ENCODE peak calls at places on chromosomes 12 and 14, in six cellular contexts. L, V, N, O, F and G are unnamed samples.

GRCh38 chr14:54893151-54893760 is 9.4 kb downstream of the GCH1 start:
- DNase-seq in V (no peak), N (peak; percentile 54), L (no peak), F (peak; percentile 60), O (no peak), G (peak; percentile 27)

GRCh38 chr14:86646688-86647687 is 1117.0 kb downstream of the FLRT2 start:
- DNase-seq in V (no peak), O (no peak), F (peak; percentile 9), N (peak; percentile 5), L (peak; percentile 36), G (no peak)

GRCh38 chr12:2892246-2892645 is 1.6 kb downstream of the TULP3 start:
- DNase-seq in N (peak; percentile 71), F (no peak), V (no peak), O (no peak), L (no peak), G (no peak)

GRCh38 chr12:122988612-122989442 is 8.3 kb downstream of the ARL6IP4 start:
- DNase-seq in O (no peak), F (no peak), N (no peak), V (no peak), L (no peak), G (peak; percentile 30)

GRCh38 chr12:64311877-64312276 is 78.7 kb downstream of the C12orf56 start:
- DNase-seq in N (no peak), L (no peak), F (no peak), O (no peak), V (no peak), G (no peak)

GRCh38 chr12:102675672-102676071 is 195.3 kb upstream of the IGF1 start:
- DNase-seq in L (no peak), N (peak; percentile 59), V (no peak), O (no peak), F (no peak), G (no peak)

GRCh38 chr14:90523544-90523943 is 126.7 kb downstream of the CALM1 start:
- DNase-seq in V (no peak), N (peak; percentile 54), F (no peak), O (no peak), L (no peak), G (no peak)

GRCh38 chr12:57135487-57135886 is 7.2 kb downstream of the LRP1 start:
- DNase-seq in V (no peak), O (no peak), F (no peak), N (peak; percentile 92), L (no peak), G (no peak)

GRCh38 chr14:77039285-77040058 is 11.0 kb upstream of the IRF2BPL start:
- DNase-seq in F (no peak), N (peak; percentile 69), V (no peak), L (no peak), O (no peak), G (no peak)

GRCh38 chr14:54000341-54000811 is 43.8 kb upstream of the BMP4 start:
- DNase-seq in N (no peak), O (no peak), V (no peak), L (no peak), F (no peak), G (no peak)

GRCh38 chr12:79644274-79645234 is 46.2 kb downstream of the PAWR start:
- DNase-seq in V (no peak), O (no peak), N (no peak), F (no peak), L (no peak), G (no peak)

GRCh38 chr12:79055926-79056674 is 191.5 kb downstream of the SYT1 start:
- DNase-seq in O (no peak), L (no peak), V (no peak), N (no peak), F (peak; percentile 56), G (no peak)

GRCh38 chr12:104177663-104178501 is 37.7 kb upstream of the TXNRD1 start:
- DNase-seq in V (no peak), N (peak; percentile 99), L (no peak), F (peak; percentile 52), O (peak; percentile 91), G (no peak)

GRCh38 chr14:81464253-81465001 is 64.3 kb upstream of the STON2 start:
- DNase-seq in F (no peak), N (peak; percentile 45), L (peak; percentile 74), O (no peak), V (peak; percentile 66), G (peak; percentile 75)

GRCh38 chr12:15164997-15165659 is 56.1 kb downstream of the RERG start:
- DNase-seq in V (no peak), N (no peak), F (no peak), L (no peak), O (no peak), G (no peak)

GRCh38 chr12:15116073-15116472 is 105.1 kb downstream of the RERG start:
- DNase-seq in V (no peak), L (no peak), N (no peak), O (no peak), F (no peak), G (no peak)

GRCh38 chr12:57762463-57762862 is 4.4 kb downstream of the CYP27B1 start:
- DNase-seq in N (no peak), L (no peak), F (no peak), V (no peak), O (no peak), G (no peak)

GRCh38 chr12:48862691-48863090 is 3.0 kb downstream of the RND1 start:
- DNase-seq in O (no peak), V (no peak), F (no peak), N (no peak), L (no peak), G (no peak)

GRCh38 chr12:48865141-48865440 is 579 bp downstream of the RND1 start:
- DNase-seq in V (no peak), F (no peak), N (no peak), O (no peak), L (peak; percentile 14), G (no peak)

GRCh38 chr12:48868446-48868845 is 2.8 kb upstream of the RND1 start:
- DNase-seq in O (no peak), L (no peak), N (no peak), F (no peak), V (no peak), G (no peak)

GRCh38 chr12:48863296-48863695 is 2.4 kb downstream of the RND1 start:
- DNase-seq in N (no peak), L (no peak), O (no peak), V (no peak), F (no peak), G (no peak)

GRCh38 chr12:48865441-48866290 is at the start of gene RND1:
- DNase-seq in N (peak; percentile 85), L (peak; percentile 97), V (peak; percentile 93), F (peak; percentile 75), O (peak; percentile 91), G (peak; percentile 88)
- TF ChIP-seq CTCF in N (peak; percentile 29), L (no peak), V (no peak), F (no peak), O (no peak), G (no peak)

GRCh38 chr12:41661141-41661540 is 473.0 kb downstream of the PDZRN4 start:
- DNase-seq in L (no peak), O (no peak), N (no peak), V (no peak), F (peak; percentile 39), G (no peak)

DNA sequence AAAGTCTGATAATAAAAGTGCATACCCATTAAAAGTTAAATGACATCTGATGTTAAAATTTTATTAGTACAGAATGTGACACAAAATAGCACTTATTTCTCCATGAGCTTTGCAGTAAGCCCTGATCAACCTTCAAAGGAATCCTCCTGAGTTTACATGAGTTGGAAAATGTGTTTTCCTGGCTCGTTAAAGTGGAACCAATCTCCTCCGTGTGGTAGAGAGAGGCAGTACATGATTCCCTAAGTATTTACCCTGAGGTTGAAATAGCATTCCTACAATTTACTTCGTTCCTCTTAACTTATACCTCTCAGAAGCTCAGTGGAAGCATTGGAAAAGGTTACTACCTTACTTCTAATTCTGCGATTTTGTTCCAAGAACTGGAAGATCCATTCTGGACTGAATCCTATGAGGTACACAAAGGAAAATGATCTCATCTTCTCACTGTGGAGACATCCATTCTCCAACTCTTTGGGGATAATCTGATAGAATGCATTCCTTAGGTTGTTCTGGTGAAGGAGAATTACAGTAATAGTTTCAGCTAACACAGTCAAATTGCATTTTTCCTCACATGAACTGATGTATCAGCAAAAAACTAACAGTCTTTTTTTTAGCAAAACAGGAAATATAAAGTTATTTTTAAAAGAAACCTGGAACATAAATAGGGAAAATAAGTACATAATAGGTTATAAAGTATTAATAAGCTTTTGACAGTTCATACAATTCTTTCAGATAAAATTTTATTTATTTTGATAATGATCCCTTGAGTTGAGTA is 475.6 kb downstream of the PDZRN4 start:
- DNase-seq in F (no peak), O (no peak), N (peak; percentile 17), L (peak; percentile 22), V (no peak), G (no peak)
- TF ChIP-seq CTCF in F (peak; percentile 63), O (no peak), N (peak; percentile 55), L (peak; percentile 44), V (no peak), G (no peak)

GRCh38 chr12:66156654-66157053 is 13.1 kb downstream of the TMBIM4 start:
- DNase-seq in L (no peak), F (no peak), V (no peak), N (no peak), O (no peak), G (no peak)

GRCh38 chr12:66152732-66153131 is 17.1 kb downstream of the TMBIM4 start:
- DNase-seq in F (no peak), O (no peak), L (no peak), V (no peak), N (peak; percentile 57), G (no peak)

GRCh38 chr12:66159088-66159487 is 10.7 kb downstream of the TMBIM4 start:
- DNase-seq in O (no peak), L (no peak), N (no peak), F (no peak), V (no peak), G (no peak)

GRCh38 chr12:66149702-66150398 is 19.3 kb upstream of the LLPH start:
- DNase-seq in O (no peak), L (no peak), N (no peak), F (no peak), V (no peak), G (no peak)

DNA sequence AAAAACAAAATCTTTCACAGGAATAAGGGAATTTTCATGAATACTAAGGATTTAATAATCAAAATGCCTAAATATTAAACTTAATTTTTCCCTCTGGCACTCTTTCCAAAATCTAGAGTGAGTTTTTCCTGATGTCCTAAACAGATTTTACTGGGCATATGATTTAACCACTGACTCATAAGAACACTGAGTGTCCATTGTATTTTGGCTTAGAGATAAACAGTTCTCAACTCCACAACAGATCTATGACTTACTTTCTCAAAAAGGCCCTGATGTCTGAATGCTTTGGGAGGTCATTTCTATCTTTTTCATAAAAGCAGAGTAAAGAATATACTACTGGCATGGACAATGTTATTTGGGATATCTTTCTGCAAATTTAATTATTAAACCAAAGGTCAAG is 15.0 kb downstream of the TMBIM4 start:
- DNase-seq in F (no peak), O (no peak), V (no peak), L (no peak), N (no peak), G (no peak)
- TF ChIP-seq CTCF in F (no peak), O (no peak), V (no peak), L (no peak), N (no peak), G (no peak)

DNA sequence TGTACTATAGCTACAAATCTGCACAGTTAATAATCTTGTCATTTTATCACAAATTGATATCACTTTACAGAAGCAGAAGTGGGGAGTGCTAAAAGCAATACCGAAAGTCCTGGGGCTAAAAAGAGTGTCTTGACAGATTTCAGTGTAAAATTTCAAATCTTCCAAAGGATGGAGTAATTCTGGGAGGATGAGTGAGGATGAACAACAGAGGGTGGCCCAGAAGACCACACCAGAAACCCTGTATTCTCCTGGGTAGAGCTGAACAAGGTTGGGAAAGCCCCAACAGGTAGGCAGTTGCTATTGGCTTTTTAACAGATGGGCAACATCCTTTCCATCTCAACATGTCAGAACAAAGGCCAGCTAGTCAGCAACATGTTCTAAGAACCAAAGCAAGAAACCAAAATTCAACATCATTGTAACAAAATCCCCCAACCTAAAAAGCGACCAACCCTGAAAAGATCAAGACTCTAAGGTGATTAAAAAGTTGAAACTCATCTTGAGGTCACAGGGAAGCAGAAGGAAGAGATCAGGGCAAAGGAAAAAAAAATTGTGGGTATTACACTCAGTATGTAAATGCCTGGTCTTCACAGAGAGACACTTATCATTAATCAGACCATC is 38.8 kb downstream of the CBX5 start:
- DNase-seq in N (no peak), O (no peak), L (no peak), F (peak; percentile 71), V (no peak), G (peak; percentile 31)
- TF ChIP-seq CTCF in N (no peak), O (no peak), L (no peak), F (no peak), V (no peak), G (no peak)